ENCODE peak calls at places on chromosomes 6 and 20, in five cellular contexts. G is brain microvascular endothelial cell, U is activated B cell treated with CpG ODN at 0.5 μM for 24 hours, B is ascending aorta, F is neural crest cell. O is an unnamed sample.

GRCh38 chr6:105388392-105388791 is 14.5 kb downstream of the PREP start:
- DNase-seq in F (no peak), U (no peak), G (no peak), B (no peak), O (no peak)

GRCh38 chr6:39876826-39877225 is 57.4 kb downstream of the MOCS1 start:
- DNase-seq in G (no peak), B (no peak), F (no peak), U (no peak), O (no peak)

GRCh38 chr6:25652007-25652515 is at the start of gene SCGN:
- DNase-seq in U (no peak), B (no peak), F (peak), G (peak), O (peak)

GRCh38 chr6:31446481-31446880 is 43.1 kb downstream of the MICA start:
- DNase-seq in U (no peak), F (no peak), B (no peak), G (no peak), O (no peak)

GRCh38 chr20:63295422-63295821 is 2.4 kb downstream of the COL20A1 start:
- DNase-seq in F (no peak), G (no peak), U (no peak), B (no peak), O (peak)

GRCh38 chr6:121522771-121523386 is 87.4 kb downstream of the GJA1 start:
- DNase-seq in G (peak), U (no peak), F (no peak), B (no peak), O (no peak)

GRCh38 chr20:62815066-62815991 is 1.5 kb upstream of the COL9A3 start:
- DNase-seq in G (no peak), B (no peak), U (no peak), F (no peak), O (no peak)

GRCh38 chr6:92271101-92271500 is 1148.3 kb downstream of the EPHA7 start:
- DNase-seq in F (no peak), G (no peak), B (no peak), U (no peak), O (no peak)

GRCh38 chr6:31304683-31305082 is 32.8 kb upstream of the HLA-C start:
- DNase-seq in B (no peak), G (no peak), F (no peak), U (no peak), O (no peak)

GRCh38 chr20:32538526-32538918 is 46.6 kb downstream of the NOL4L start:
- DNase-seq in G (peak), F (no peak), U (no peak), B (no peak), O (no peak)

GRCh38 chr6:99602519-99603420 is 3.9 kb upstream of the PRDM13 start:
- DNase-seq in U (no peak), F (no peak), B (no peak), G (no peak), O (peak)

GRCh38 chr6:87756858-87757257 is 54.8 kb upstream of the AKIRIN2 start:
- DNase-seq in G (peak), B (no peak), U (peak), F (no peak), O (peak)

GRCh38 chr6:12265795-12266194 is 24.4 kb upstream of the EDN1 start:
- DNase-seq in B (no peak), U (no peak), G (peak), F (no peak), O (no peak)

GRCh38 chr6:30685977-30686907 is at the start of gene PPP1R18:
- DNase-seq in F (no peak), G (no peak), B (no peak), U (peak), O (peak)

GRCh38 chr6:7204726-7205125 is 97.0 kb downstream of the RREB1 start:
- DNase-seq in U (no peak), B (no peak), G (no peak), F (no peak), O (no peak)

GRCh38 chr6:747006-747405 is 54.1 kb upstream of the EXOC2 start:
- DNase-seq in F (no peak), B (no peak), G (no peak), U (no peak), O (no peak)

GRCh38 chr6:136792945-136793289 is 640 bp upstream of the MAP3K5 start:
- DNase-seq in U (peak), G (peak), B (peak), F (peak), O (peak)

GRCh38 chr6:160273760-160274159 is 15.1 kb upstream of the SLC22A2 start:
- DNase-seq in U (no peak), G (no peak), B (no peak), F (no peak), O (no peak)

GRCh38 chr6:84766118-84766683 is 1.8 kb upstream of the TBX18 start:
- DNase-seq in B (no peak), U (no peak), G (no peak), F (no peak), O (no peak)

GRCh38 chr6:106574729-106575458 is 54.4 kb downstream of the RTN4IP1 start:
- DNase-seq in G (peak), B (no peak), F (no peak), U (no peak), O (no peak)

GRCh38 chr6:167153523-167153959 is 4.2 kb downstream of the GPR31 start:
- DNase-seq in F (no peak), G (peak), U (no peak), B (no peak), O (no peak)

GRCh38 chr6:157432231-157432630 is 51.2 kb downstream of the ZDHHC14 start:
- DNase-seq in U (no peak), F (no peak), B (no peak), G (no peak), O (no peak)

GRCh38 chr6:33241968-33242367 is 29.7 kb downstream of the VPS52 start:
- DNase-seq in B (no peak), U (no peak), F (no peak), G (no peak), O (no peak)

GRCh38 chr6:113629940-113630339 is 227.2 kb upstream of the MARCKS start:
- DNase-seq in U (no peak), G (no peak), B (no peak), F (no peak), O (no peak)

GRCh38 chr6:36349240-36349639 is 12.6 kb upstream of the BNIP5 start:
- DNase-seq in F (no peak), B (no peak), U (no peak), G (no peak), O (no peak)

GRCh38 chr6:28353981-28354676 is 4.4 kb downstream of the ZKSCAN3 start:
- DNase-seq in B (no peak), G (peak), U (no peak), F (no peak), O (peak)

GRCh38 chr6:165827190-165827518 is 164.1 kb upstream of the PDE10A start:
- DNase-seq in U (no peak), F (no peak), B (no peak), G (no peak), O (no peak)

GRCh38 chr6:169985121-169986015 is 233.9 kb downstream of the ERMARD start:
- DNase-seq in G (no peak), F (no peak), U (no peak), B (no peak), O (peak)

GRCh38 chr20:38167851-38168760 is 3.0 kb upstream of the TGM2 start:
- DNase-seq in F (no peak), B (peak), G (peak), U (no peak), O (peak)

GRCh38 chr6:36216559-36216958 is 20.0 kb downstream of the BRPF3 start:
- DNase-seq in G (peak), U (no peak), B (no peak), F (no peak), O (no peak)

GRCh38 chr6:136822051-136822378 is 377 bp upstream of the PEX7 start:
- DNase-seq in F (no peak), U (no peak), G (no peak), B (no peak), O (no peak)

GRCh38 chr6:105757512-105758200 is 328.5 kb upstream of the PRDM1 start:
- DNase-seq in F (no peak), B (no peak), U (no peak), G (no peak), O (no peak)

GRCh38 chr6:162765251-162765650 is 37.5 kb downstream of the PACRG start:
- DNase-seq in U (no peak), F (no peak), G (no peak), B (no peak), O (no peak)

GRCh38 chr6:147142684-147143245 is 61.5 kb upstream of the STXBP5 start:
- DNase-seq in F (no peak), G (no peak), B (no peak), U (no peak), O (no peak)

DNA sequence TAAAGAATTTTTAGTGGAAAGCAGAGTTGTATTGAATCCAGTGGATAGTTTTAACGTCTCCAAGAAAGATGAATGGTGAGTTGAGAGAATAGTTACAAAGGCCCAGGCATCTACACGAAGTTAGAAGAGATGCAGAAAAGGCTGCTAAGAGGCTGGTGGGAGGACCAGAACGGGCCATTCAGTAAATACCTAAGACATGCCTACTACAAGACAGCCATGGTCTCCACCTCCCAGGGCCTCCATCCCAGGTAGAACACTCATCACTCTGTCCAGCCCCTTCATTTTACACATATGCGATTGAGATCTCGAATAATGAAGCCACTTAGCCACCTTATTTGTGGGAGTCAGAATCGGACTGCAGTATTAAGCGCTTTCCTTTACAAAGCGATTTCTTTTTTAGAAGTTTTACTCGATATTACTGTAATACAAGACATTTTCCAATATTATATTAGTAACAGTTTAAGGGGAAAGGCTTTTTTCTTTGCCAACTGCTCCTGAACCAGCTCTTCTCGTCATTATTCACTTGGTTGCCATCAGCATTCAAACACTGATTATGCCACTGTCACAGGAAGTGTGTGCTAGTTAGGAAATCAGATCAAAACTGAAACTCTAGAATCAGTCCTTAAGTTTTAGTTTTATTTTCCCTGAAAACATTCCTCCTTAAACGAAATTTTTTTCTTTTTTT is 1.6 kb downstream of the DYNLT1 start:
- DNase-seq in U (no peak), F (no peak), B (no peak), G (no peak), O (no peak)
- TF ChIP-seq CTCF in U (no peak), F (no peak), B (no peak), G (no peak), O (no peak)

GRCh38 chr6:76166297-76166696 is 93.8 kb upstream of the IMPG1 start:
- DNase-seq in U (no peak), G (no peak), B (no peak), F (no peak), O (no peak)
- TF ChIP-seq CTCF in U (no peak), G (no peak), B (no peak), F (no peak), O (no peak)

DNA sequence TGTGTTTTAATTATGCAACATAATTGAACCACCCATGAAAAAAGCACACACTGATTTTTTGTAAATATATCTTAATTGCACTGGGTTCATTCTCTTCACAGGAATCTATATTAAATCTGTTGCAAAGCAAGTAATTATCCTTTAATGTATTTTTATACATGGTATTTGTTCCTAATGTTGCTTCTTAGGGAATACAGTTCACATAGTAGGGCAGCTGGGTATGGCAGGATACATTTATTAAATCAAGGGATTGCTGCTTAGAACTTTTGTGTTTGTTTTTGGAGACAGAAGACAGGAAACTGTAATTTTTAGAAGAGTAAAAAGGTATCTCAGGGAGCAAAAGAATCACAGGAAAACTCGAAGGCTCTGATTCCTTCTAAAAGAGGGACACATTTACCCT is 980 bp upstream of the SMIM13 start:
- DNase-seq in U (no peak), G (no peak), B (no peak), F (no peak), O (no peak)
- TF ChIP-seq CTCF in U (no peak), G (no peak), B (no peak), F (no peak), O (no peak)

GRCh38 chr20:24437322-24438090 is 31.9 kb upstream of the SYNDIG1 start:
- DNase-seq in U (no peak), G (no peak), B (no peak), F (no peak), O (no peak)

GRCh38 chr20:24431650-24432049 is 37.8 kb upstream of the SYNDIG1 start:
- DNase-seq in B (no peak), U (no peak), F (no peak), G (no peak), O (no peak)

DNA sequence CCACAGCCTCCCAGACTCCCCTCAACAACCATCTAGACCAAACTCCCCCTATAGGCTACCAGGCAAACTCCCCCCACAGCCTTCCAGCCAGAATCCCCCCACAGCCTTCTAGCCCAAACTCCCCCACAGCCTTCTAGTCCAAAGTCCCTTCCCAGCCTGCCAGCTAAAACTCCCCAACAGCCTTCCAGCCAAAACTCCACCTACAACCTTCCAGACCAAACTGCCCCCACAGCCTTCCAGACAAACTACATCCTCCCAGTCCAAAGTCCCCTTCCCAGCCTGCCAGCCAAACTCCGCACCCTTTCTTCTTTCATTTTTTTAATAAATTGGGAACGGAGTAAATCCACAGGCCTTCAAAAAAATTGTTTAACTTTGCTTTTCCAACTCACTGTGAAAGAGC is 37.4 kb upstream of the SYNDIG1 start:
- DNase-seq in U (no peak), B (no peak), G (no peak), F (no peak), O (no peak)
- TF ChIP-seq CTCF in U (no peak), B (no peak), G (no peak), F (no peak), O (no peak)

DNA sequence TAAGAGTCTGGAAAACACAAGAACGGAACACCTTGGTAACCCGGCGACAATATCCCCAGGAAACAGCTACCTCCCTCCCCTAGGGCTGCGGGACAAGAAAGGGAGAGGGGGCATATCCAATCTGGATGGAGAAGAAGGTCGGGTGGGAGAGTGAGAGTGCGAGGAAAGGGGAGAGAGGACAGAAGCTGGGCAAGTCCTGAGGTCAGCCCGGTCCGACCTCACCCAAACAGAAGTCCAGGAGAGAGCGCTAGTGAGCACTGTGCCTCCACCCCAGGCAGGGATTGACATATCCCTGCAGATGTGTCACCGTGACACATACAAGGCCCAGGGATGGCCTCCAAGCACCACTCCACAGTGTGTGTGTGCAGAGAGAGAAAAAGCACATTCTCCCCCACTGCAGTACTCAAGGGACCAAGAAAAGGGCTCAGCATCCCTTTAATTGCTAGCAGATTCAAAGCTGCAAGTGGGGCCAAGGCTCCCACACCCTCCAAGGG is 3.3 kb downstream of the PXDC1 start:
- DNase-seq in G (peak), B (no peak), U (peak), F (peak), O (peak)
- TF ChIP-seq CTCF in G (peak), B (peak), U (no peak), F (peak), O (peak)

DNA sequence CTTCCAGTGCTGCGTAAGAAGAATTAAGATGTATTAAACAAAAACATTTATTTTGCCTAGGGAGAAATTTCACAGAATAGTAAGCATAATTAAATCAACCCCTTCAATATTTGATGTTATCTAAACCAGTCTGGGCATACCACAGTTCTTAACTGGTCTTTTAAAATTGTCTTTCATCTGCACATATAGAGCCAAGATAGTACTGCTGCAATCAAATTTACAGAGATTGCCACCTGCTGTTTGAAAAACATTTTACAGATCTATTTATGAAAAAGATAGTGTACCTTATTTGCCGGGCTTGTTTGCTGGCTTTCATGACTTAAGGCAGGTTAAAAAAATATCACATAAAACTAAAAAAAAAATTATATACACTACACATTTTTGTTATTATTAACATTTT is 323.2 kb downstream of the ADGRB3 start:
- DNase-seq in F (no peak), U (no peak), G (no peak), B (no peak), O (no peak)
- TF ChIP-seq CTCF in F (peak), U (no peak), G (peak), B (no peak), O (no peak)

GRCh38 chr6:138007014-138007472 is 100.2 kb downstream of the PERP start:
- DNase-seq in F (no peak), U (no peak), B (no peak), G (peak), O (no peak)
- TF ChIP-seq CTCF in F (peak), U (no peak), B (no peak), G (peak), O (peak)

GRCh38 chr20:46312075-46312944 is 4.0 kb upstream of the CDH22 start:
- DNase-seq in U (no peak), G (no peak), B (no peak), F (peak), O (peak)

GRCh38 chr20:46312945-46313861 is 4.9 kb upstream of the CDH22 start:
- DNase-seq in G (no peak), F (no peak), U (no peak), B (no peak), O (no peak)

GRCh38 chr20:46311719-46312074 is 3.4 kb upstream of the CDH22 start:
- DNase-seq in B (no peak), U (no peak), F (no peak), G (no peak), O (no peak)

GRCh38 chr20:46309945-46310344 is 1.6 kb upstream of the CDH22 start:
- DNase-seq in U (no peak), B (no peak), G (no peak), F (no peak), O (no peak)

GRCh38 chr20:46311039-46311650 is 2.8 kb upstream of the CDH22 start:
- DNase-seq in U (no peak), F (no peak), B (no peak), G (no peak), O (no peak)
- TF ChIP-seq CTCF in U (no peak), F (no peak), B (no peak), G (no peak), O (no peak)

DNA sequence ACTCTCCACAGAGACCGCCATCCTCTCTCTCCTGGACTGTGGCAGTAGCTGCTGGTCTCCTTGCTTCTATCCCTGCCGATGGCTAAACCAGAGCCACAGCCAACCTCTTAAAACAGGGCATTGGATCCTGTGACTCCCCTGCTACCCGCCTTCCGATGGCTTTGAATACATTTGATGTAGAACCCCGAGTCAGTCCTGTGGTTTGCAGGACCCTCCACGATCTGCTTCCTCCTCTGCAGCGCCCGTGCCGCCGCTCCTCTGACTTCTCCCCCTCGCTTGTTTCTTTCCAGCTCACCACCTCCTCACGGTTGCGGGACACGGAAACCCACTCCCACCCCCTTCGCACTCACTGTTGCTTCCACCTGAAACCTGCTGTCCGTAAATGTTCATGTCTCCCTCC is 68.0 kb downstream of the GFOD1 start:
- DNase-seq in U (no peak), B (no peak), F (no peak), G (no peak), O (peak)
- TF ChIP-seq CTCF in U (no peak), B (no peak), F (no peak), G (no peak), O (no peak)

O was measured in left lung.